ENCODE peak calls at places on chromosomes 6 and 20, in six cellular contexts. S is NCI-H1092 treated with DMSO at 0.1 percent for 48 hours; E is NCI-H460; T is H9; P is stimulated activated CD4-positive, alpha-beta T cell treated with anti-CD3 and anti-CD28 coated beads, Interleukin-4, amount 100 ng/mL, for 24 hours; O is GM06990. W is an unnamed sample.

GRCh38 chr6:11263185-11263817 is 30.8 kb upstream of the NEDD9 start:
- DNase-seq in S (no peak), E (peak; percentile 26), T (no peak), P (no peak), O (no peak), W (no peak)

GRCh38 chr20:37574199-37574890 is 46.7 kb upstream of the BLCAP start:
- DNase-seq in S (no peak), E (no peak), T (peak; percentile 17), P (no peak), O (no peak), W (no peak)

GRCh38 chr6:25834950-25835349 is 3.1 kb upstream of the SLC17A1 start:
- DNase-seq in S (no peak), E (no peak), T (no peak), P (no peak), O (no peak), W (no peak)

GRCh38 chr20:50323209-50323608 is 132.6 kb downstream of the CEBPB start:
- DNase-seq in S (no peak), E (no peak), T (no peak), P (no peak), O (no peak), W (no peak)

GRCh38 chr20:23270427-23270911 is 80.1 kb upstream of the NXT1 start:
- DNase-seq in S (no peak), E (peak; percentile 91), T (no peak), P (no peak), O (no peak), W (no peak)

GRCh38 chr20:49969946-49970345 is 12.8 kb upstream of the SNAI1 start:
- DNase-seq in S (no peak), E (no peak), T (no peak), P (no peak), O (no peak), W (no peak)

GRCh38 chr6:139881728-139882211 is 507.3 kb upstream of the CITED2 start:
- DNase-seq in S (peak; percentile 29), E (peak; percentile 36), T (peak; percentile 53), P (peak; percentile 15), O (no peak), W (peak; percentile 63)

GRCh38 chr20:49349078-49349477 is 71.2 kb upstream of the ZNFX1 start:
- DNase-seq in S (no peak), E (no peak), T (no peak), P (no peak), O (no peak), W (no peak)

GRCh38 chr20:54132612-54133433 is 41.0 kb downstream of the CYP24A1 start:
- DNase-seq in S (no peak), E (peak; percentile 25), T (peak; percentile 40), P (no peak), O (no peak), W (no peak)

GRCh38 chr6:159943101-159943632 is 25.7 kb upstream of the IGF2R start:
- DNase-seq in S (no peak), E (no peak), T (no peak), P (no peak), O (no peak), W (no peak)

GRCh38 chr6:44339763-44340625 is 2.5 kb upstream of the SPATS1 start:
- DNase-seq in S (no peak), E (no peak), T (no peak), P (peak; percentile 4), O (no peak), W (no peak)

GRCh38 chr6:157235600-157236039 is 87.7 kb downstream of the TMEM242 start:
- DNase-seq in S (no peak), E (peak; percentile 45), T (peak; percentile 82), P (peak; percentile 45), O (no peak), W (no peak)

GRCh38 chr20:25394996-25395395 is 4.4 kb upstream of the ABHD12 start:
- DNase-seq in S (no peak), E (no peak), T (no peak), P (no peak), O (no peak), W (no peak)

GRCh38 chr6:77740380-77740779 is 87.5 kb downstream of the MEI4 start:
- DNase-seq in S (no peak), E (peak; percentile 16), T (no peak), P (no peak), O (no peak), W (no peak)

GRCh38 chr6:4780360-4780812 is 4.2 kb downstream of the CDYL start:
- DNase-seq in S (no peak), E (no peak), T (no peak), P (no peak), O (no peak), W (no peak)

GRCh38 chr6:132270745-132271414 is 130.4 kb downstream of the MOXD1 start:
- DNase-seq in S (peak; percentile 10), E (peak; percentile 68), T (no peak), P (no peak), O (no peak), W (no peak)

GRCh38 chr20:14336667-14337066 is 745 bp downstream of the FLRT3 start:
- DNase-seq in S (peak; percentile 23), E (no peak), T (no peak), P (no peak), O (no peak), W (no peak)

GRCh38 chr20:64049060-64049886 is at the start of gene SOX18:
- DNase-seq in S (no peak), E (no peak), T (peak; percentile 53), P (no peak), O (no peak), W (no peak)

GRCh38 chr6:143328885-143329284 is 121.6 kb downstream of the ADAT2 start:
- DNase-seq in S (no peak), E (no peak), T (no peak), P (no peak), O (no peak), W (no peak)

GRCh38 chr20:16062661-16063591 is 510.3 kb downstream of the KIF16B start:
- DNase-seq in S (no peak), E (no peak), T (no peak), P (no peak), O (no peak), W (no peak)

GRCh38 chr20:63319164-63320040 is 26.4 kb downstream of the COL20A1 start:
- DNase-seq in S (no peak), E (no peak), T (no peak), P (no peak), O (no peak), W (no peak)

GRCh38 chr20:11676618-11677289 is 240.9 kb upstream of the BTBD3 start:
- DNase-seq in S (peak; percentile 64), E (no peak), T (peak; percentile 71), P (peak; percentile 3), O (no peak), W (peak; percentile 56)

GRCh38 chr20:32495217-32495565 is 89.9 kb downstream of the NOL4L start:
- DNase-seq in S (no peak), E (no peak), T (peak; percentile 28), P (no peak), O (no peak), W (no peak)

GRCh38 chr20:52251137-52251700 is 59.6 kb upstream of the ZFP64 start:
- DNase-seq in S (no peak), E (no peak), T (no peak), P (no peak), O (no peak), W (no peak)

GRCh38 chr6:35275861-35276260 is 16.3 kb downstream of the ZNF76 start:
- DNase-seq in S (no peak), E (no peak), T (no peak), P (no peak), O (no peak), W (no peak)

GRCh38 chr6:54451516-54451915 is 143.3 kb downstream of the TINAG start:
- DNase-seq in S (no peak), E (no peak), T (no peak), P (no peak), O (no peak), W (no peak)

GRCh38 chr20:34491226-34491931 is 24.8 kb upstream of the DYNLRB1 start:
- DNase-seq in S (no peak), E (no peak), T (no peak), P (no peak), O (no peak), W (no peak)

GRCh38 chr6:132648356-132648755 is 10.6 kb downstream of the TAAR1 start:
- DNase-seq in S (no peak), E (no peak), T (no peak), P (peak; percentile 5), O (peak; percentile 4), W (no peak)

GRCh38 chr6:122717350-122717749 is 62.2 kb upstream of the FABP7 start:
- DNase-seq in S (peak; percentile 58), E (no peak), T (no peak), P (no peak), O (no peak), W (peak; percentile 79)

W was measured in NCI-H345.